ENCODE peak calls at places on chromosomes 6 and 20, in seven cellular contexts. T is HCT116, G is H1, C is breast epithelium, L is heart left ventricle, F is ovary, S is esophagus squamous epithelium. J is an unnamed sample.

GRCh38 chr6:159302196-159302595 is 133.0 kb downstream of the FNDC1 start:
- DNase-seq in T (no peak), G (no peak), C (no peak), L (no peak), F (no peak), S (no peak), J (no peak)

GRCh38 chr6:56803594-56803993 is 151.3 kb upstream of the BEND6 start:
- DNase-seq in T (no peak), G (no peak), C (no peak), L (no peak), F (no peak), S (no peak), J (no peak)

GRCh38 chr6:2450546-2450945 is 205.1 kb upstream of the GMDS start:
- DNase-seq in T (no peak), G (no peak), C (no peak), L (peak; percentile 66), F (no peak), S (no peak), J (no peak)

GRCh38 chr6:4774715-4775590 is 1.3 kb upstream of the CDYL start:
- DNase-seq in T (no peak), G (no peak), C (no peak), L (no peak), F (peak; percentile 33), S (no peak), J (peak; percentile 68)

GRCh38 chr6:34627296-34627695 is 69.3 kb downstream of the ILRUN start:
- DNase-seq in T (no peak), G (no peak), C (no peak), L (no peak), F (no peak), S (no peak), J (no peak)

GRCh38 chr6:127459231-127459641 is at the start of gene KIAA0408:
- DNase-seq in T (no peak), G (no peak), C (no peak), L (peak; percentile 60), F (peak; percentile 79), S (no peak), J (peak; percentile 67)

GRCh38 chr6:36364669-36365479 is 22.6 kb downstream of the ETV7 start:
- DNase-seq in T (no peak), G (no peak), C (no peak), L (no peak), F (no peak), S (no peak), J (no peak)

GRCh38 chr6:123926000-123926399 is 122.3 kb downstream of the NKAIN2 start:
- DNase-seq in T (no peak), G (no peak), C (no peak), L (no peak), F (no peak), S (no peak), J (no peak)

GRCh38 chr6:73452107-73452461 is at the start of gene CGAS:
- DNase-seq in T (no peak), G (peak; percentile 47), C (peak; percentile 56), L (peak; percentile 82), F (peak; percentile 61), S (peak; percentile 46), J (peak; percentile 90)

GRCh38 chr6:109187399-109188114 is 92.2 kb downstream of the CEP57L1 start:
- DNase-seq in T (peak; percentile 56), G (peak; percentile 9), C (peak; percentile 56), L (peak; percentile 24), F (peak; percentile 43), S (no peak), J (peak; percentile 57)

GRCh38 chr6:66717786-66718185 is 1010.8 kb upstream of the EYS start:
- DNase-seq in T (no peak), G (no peak), C (no peak), L (no peak), F (no peak), S (no peak), J (no peak)

GRCh38 chr6:108121612-108122011 is 44.2 kb upstream of the NR2E1 start:
- DNase-seq in T (no peak), G (no peak), C (no peak), L (no peak), F (no peak), S (no peak), J (no peak)

GRCh38 chr6:151349651-151350270 is 41.6 kb downstream of the ZBTB2 start:
- DNase-seq in T (no peak), G (no peak), C (no peak), L (no peak), F (no peak), S (no peak), J (no peak)

GRCh38 chr6:139472341-139473038 is 98.0 kb upstream of the CITED2 start:
- DNase-seq in T (no peak), G (no peak), C (no peak), L (no peak), F (no peak), S (no peak), J (no peak)

GRCh38 chr20:36824142-36824940 is 50.8 kb upstream of the DSN1 start:
- DNase-seq in T (no peak), G (no peak), C (no peak), L (no peak), F (no peak), S (no peak), J (no peak)

GRCh38 chr20:19110866-19111460 is 101.5 kb upstream of the SLC24A3 start:
- DNase-seq in T (no peak), G (no peak), C (no peak), L (no peak), F (no peak), S (no peak), J (no peak)

GRCh38 chr6:53998293-53998692 is 113.0 kb upstream of the MLIP start:
- DNase-seq in T (no peak), G (no peak), C (no peak), L (no peak), F (no peak), S (no peak), J (no peak)

GRCh38 chr6:15320683-15321082 is 74.8 kb downstream of the JARID2 start:
- DNase-seq in T (no peak), G (no peak), C (no peak), L (no peak), F (no peak), S (no peak), J (no peak)

GRCh38 chr6:144294016-144294415 is 8.9 kb downstream of the UTRN start:
- DNase-seq in T (no peak), G (no peak), C (no peak), L (no peak), F (no peak), S (no peak), J (no peak)

DNA sequence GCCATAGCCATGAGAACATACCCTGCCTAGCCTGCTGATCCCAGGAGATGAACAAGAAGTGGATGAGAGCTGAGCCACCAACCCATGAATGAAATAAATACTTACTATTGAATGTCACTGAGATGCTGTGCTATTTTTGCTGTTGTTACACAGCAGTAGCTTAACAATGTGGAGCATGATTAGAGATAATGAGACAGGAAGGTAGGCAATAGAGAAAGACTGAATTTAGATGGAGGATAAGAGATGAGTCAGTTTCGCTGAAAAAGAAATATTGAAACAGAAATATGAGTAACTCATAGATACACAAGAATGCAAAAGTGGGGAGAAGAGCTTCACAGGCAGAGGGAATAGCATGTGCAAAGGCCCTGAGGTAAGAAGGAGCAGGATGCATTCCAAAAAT is 94.9 kb upstream of the TOP1 start:
- DNase-seq in T (no peak), G (no peak), C (no peak), L (no peak), F (no peak), S (no peak), J (no peak)
- H3K4me1 ChIP-seq in T (no peaks in the 10 kb centered on the region), G (no peaks in the 10 kb centered on the region), C (no peaks in the 10 kb centered on the region), L (no peaks in the 10 kb centered on the region), F (no peaks in the 10 kb centered on the region), S (no peaks in the 10 kb centered on the region), J (no peaks in the 10 kb centered on the region)

GRCh38 chr20:23434521-23435313 is 4.8 kb upstream of the CSTL1 start:
- DNase-seq in T (no peak), G (no peak), C (no peak), L (no peak), F (no peak), S (no peak), J (no peak)
- TF ChIP-seq CTCF in T (no peak), G (no peak), C (no peak), L (no peak), F (no peak), S (no peak), J (no peak)

DNA sequence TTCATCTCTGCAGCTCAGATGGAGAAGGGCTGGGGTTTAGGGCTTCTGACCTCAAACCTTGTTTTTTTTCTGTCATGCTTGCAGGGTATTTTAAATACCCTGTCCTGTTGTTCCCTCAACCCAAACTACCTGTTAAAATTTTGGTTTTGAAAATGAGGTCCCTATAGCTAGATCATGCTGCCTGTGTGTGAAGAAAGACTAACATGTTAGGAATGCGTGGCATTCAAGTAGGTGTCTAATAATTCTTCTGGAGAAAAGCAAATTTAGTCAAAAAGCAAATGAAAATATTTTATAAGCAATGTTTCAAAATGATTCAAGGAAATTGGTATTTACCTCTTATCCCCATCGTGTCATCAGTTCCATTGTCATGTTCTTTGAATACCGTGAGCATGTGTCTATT is 77.2 kb upstream of the C20orf144 start:
- DNase-seq in T (no peak), G (no peak), C (no peak), L (no peak), F (no peak), S (no peak), J (no peak)
- H3K4me1 ChIP-seq in T (peaks cover 13% of the 10 kb centered on the region), G (no peaks in the 10 kb centered on the region), C (no peaks in the 10 kb centered on the region), L (peaks cover 29% of the 10 kb centered on the region), F (no peaks in the 10 kb centered on the region), S (peaks cover 10% of the 10 kb centered on the region), J (no peaks in the 10 kb centered on the region)

GRCh38 chr20:32470940-32471339 is 112.8 kb downstream of the ASXL1 start:
- DNase-seq in T (no peak), G (no peak), C (no peak), L (no peak), F (no peak), S (no peak), J (no peak)

GRCh38 chr20:32468860-32469259 is 110.7 kb downstream of the ASXL1 start:
- DNase-seq in T (no peak), G (no peak), C (no peak), L (no peak), F (no peak), S (no peak), J (no peak)

GRCh38 chr20:32468313-32468640 is 110.1 kb downstream of the ASXL1 start:
- DNase-seq in T (no peak), G (no peak), C (no peak), L (no peak), F (no peak), S (no peak), J (no peak)

GRCh38 chr20:32472581-32473207 is 112.4 kb downstream of the NOL4L start:
- DNase-seq in T (no peak), G (no peak), C (no peak), L (no peak), F (peak; percentile 11), S (no peak), J (no peak)

DNA sequence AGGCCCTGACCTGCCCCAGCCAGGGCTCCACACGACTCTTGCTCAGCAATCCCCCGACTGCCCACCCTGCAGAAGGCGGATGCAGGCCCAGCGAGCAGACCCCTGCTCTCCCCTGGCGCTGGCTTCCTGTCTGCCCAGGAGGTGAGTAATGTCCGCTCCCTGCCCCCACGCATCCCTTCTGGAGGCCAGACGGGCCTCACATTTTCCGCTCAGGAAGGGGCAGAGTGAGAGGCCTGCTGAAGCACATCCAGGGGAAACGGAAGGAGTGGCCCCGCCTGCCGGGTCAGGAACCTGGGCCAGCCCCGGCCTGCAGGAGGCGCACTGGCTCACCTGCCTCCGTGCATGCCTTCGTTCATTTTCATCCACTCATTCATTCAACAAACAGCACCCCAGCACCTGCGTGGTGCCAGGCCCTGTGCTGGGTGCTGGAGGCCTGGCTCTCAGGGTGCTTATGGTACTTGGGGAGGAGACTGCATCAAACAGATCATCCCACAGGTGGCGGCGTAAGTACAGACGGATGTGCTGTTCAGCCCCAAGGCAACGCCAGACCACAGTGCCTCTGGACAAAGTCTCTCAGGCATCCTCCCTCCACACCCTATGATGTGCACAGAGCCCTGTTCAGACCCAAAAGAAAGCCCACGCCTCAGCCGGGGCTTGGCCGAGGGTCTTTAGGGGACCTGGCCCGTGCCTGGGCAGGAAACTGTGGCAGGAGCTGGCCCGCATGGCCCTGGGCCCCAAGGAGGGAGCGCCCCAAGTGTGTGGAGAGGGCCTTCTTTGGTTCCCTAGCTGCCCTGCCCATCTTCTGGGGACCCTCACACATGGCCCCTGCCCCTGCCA is 112.1 kb downstream of the ASXL1 start:
- DNase-seq in T (peak; percentile 16), G (no peak), C (no peak), L (peak; percentile 85), F (peak; percentile 48), S (no peak), J (peak; percentile 77)
- TF ChIP-seq CTCF in T (peak; percentile 43), G (peak; percentile 26), C (no peak), L (peak; percentile 69), F (no peak), S (peak; percentile 45), J (peak; percentile 61)